ENCODE peak calls at places on chromosomes 7 and 10, in five cellular contexts. Z is upper lobe of left lung, P is GM12878, X is K562, C is HepG2. Y is an unnamed sample.

GRCh38 chr10:11300071-11300470 is 282.4 kb downstream of the CELF2 start:
- ATAC-seq in Z (no peak), P (no peak), X (no peak), C (no peak), Y (no peak)

GRCh38 chr10:16187161-16187560 is 249.6 kb upstream of the PTER start:
- ATAC-seq in Z (no peak), P (no peak), X (no peak), C (no peak), Y (no peak)

GRCh38 chr10:16186564-16186963 is 250.2 kb upstream of the PTER start:
- ATAC-seq in Z (no peak), P (no peak), X (no peak), C (no peak), Y (no peak)

GRCh38 chr10:84075226-84076046 is 63.9 kb upstream of the GHITM start:
- ATAC-seq in Z (peak; percentile 87), P (no peak), X (no peak), C (no peak), Y (peak; percentile 73)

GRCh38 chr7:105369944-105370343 is 18.8 kb downstream of the SRPK2 start:
- ATAC-seq in Z (no peak), P (no peak), X (no peak), C (no peak), Y (no peak)

GRCh38 chr7:80883188-80884025 is 35.4 kb downstream of the SEMA3C start:
- ATAC-seq in Z (peak; percentile 94), P (no peak), X (no peak), C (no peak), Y (peak; percentile 91)

GRCh38 chr10:61973169-61973568 is 71.7 kb downstream of the ARID5B start:
- ATAC-seq in Z (no peak), P (no peak), X (no peak), C (no peak), Y (no peak)

GRCh38 chr7:1965579-1966294 is 267.0 kb downstream of the MAD1L1 start:
- ATAC-seq in Z (no peak), P (no peak), X (no peak), C (no peak), Y (no peak)

GRCh38 chr10:88793747-88794299 is 8.7 kb upstream of the LIPM start:
- ATAC-seq in Z (no peak), P (peak; percentile 75), X (no peak), C (no peak), Y (no peak)

GRCh38 chr7:124276005-124276606 is 243.2 kb upstream of the TMEM229A start:
- ATAC-seq in Z (no peak), P (peak; percentile 99), X (peak; percentile 86), C (peak; percentile 96), Y (no peak)

GRCh38 chr7:131765575-131765974 is 209.1 kb upstream of the PODXL start:
- ATAC-seq in Z (no peak), P (no peak), X (no peak), C (no peak), Y (no peak)

GRCh38 chr10:119006451-119007210 is 22.9 kb upstream of the NANOS1 start:
- ATAC-seq in Z (peak; percentile 90), P (no peak), X (peak; percentile 49), C (peak; percentile 80), Y (peak; percentile 95)

GRCh38 chr10:33239257-33239656 is 95.2 kb downstream of the NRP1 start:
- ATAC-seq in Z (no peak), P (no peak), X (no peak), C (no peak), Y (no peak)
- H3K4me1 ChIP-seq in Z (peaks cover 6% of the 10 kb centered on the region), P (no peaks in the 10 kb centered on the region), X (no peaks in the 10 kb centered on the region), C (peaks cover 20% of the 10 kb centered on the region), Y (peaks cover 33% of the 10 kb centered on the region)

GRCh38 chr7:88912852-88913251 is 117.3 kb upstream of the TEX47 start:
- ATAC-seq in Z (no peak), P (no peak), X (no peak), C (no peak), Y (no peak)
- TF ChIP-seq POLR2AphosphoS5 in Z (no peak), P (no peak), X (no peak), C (no peak), Y (no peak)

DNA sequence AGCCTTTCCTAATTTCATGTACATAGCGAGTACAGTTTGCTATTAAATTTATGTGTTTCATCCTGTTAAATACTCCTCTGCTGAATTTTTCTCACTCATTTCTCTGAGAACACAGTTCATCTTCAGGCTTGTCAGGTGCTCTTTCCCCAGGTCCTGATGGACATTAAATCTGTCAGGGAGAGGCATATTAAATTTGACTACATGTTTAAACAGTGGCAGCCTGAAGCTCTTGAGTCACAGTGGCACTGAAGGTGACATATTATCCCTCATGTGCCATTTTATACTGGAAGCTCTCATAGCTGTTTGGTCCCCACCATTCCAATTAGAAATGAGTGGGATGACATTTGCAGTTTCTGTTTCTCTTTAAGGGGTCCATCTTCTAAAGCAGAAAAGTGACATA is 1089.6 kb upstream of the SORCS1 start:
- ATAC-seq in Z (no peak), P (no peak), X (no peak), C (no peak), Y (no peak)
- TF ChIP-seq EP300 in Z (no peak), P (no peak), X (no peak), C (no peak), Y (no peak)

GRCh38 chr7:101169110-101169837 is 3.9 kb upstream of the VGF start:
- ATAC-seq in Z (no peak), P (peak; percentile 1), X (no peak), C (no peak), Y (no peak)
- H3K4me1 ChIP-seq in Z (peaks cover 62% of the 10 kb centered on the region), P (peaks cover 11% of the 10 kb centered on the region), X (peaks cover 33% of the 10 kb centered on the region), C (peaks cover 56% of the 10 kb centered on the region), Y (peaks cover 61% of the 10 kb centered on the region)

GRCh38 chr10:77669892-77670291 is 32.3 kb upstream of the KCNMA1 start:
- ATAC-seq in Z (no peak), P (no peak), X (no peak), C (no peak), Y (no peak)
- TF ChIP-seq POLR2AphosphoS5 in Z (no peak), P (no peak), X (no peak), C (no peak), Y (no peak)

DNA sequence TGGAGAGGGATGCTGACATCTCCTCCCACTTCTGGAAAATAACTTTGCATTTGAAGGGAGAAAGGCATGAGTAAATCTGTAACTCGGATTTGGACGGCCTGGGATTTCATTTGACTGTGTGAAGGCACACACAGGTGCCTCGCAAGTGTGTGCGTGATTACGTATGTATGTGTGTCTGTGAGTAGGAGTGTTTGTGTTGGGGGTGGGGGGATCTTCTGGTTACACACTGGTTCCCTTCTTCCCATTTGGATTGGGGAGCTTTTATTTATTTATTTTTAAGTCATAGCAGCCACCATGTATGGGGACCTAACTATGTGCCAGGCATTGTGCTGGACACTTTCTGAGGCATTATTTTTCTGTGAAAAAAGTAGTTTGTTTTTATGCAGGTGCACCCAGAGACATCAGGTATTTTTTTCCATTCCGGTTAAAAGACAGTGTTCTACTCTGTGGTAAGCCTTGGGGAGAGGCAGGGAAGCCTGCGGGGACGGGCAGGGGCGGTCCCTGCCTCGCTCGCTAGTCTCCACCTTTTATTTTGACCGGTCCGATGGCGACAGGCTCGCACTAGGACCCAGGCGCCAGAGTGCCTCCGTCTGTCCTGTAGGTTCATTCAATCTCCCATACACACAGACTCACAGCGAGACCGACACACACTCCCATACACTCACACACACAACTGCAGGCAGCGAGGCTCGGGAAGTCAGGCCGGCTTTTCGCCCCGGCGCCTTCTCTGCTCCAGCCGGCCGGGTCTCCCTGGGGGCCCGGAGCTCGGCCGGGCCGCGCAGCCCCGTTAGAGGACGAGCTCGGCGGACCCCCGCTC is at the start of gene MXI1:
- ATAC-seq in Z (peak; percentile 38), P (peak; percentile 63), X (peak; percentile 68), C (peak; percentile 59), Y (peak; percentile 37)
- TF ChIP-seq EP300 in Z (no peak), P (no peak), X (no peak), C (no peak), Y (no peak)

GRCh38 chr7:102412548-102412947 is 16.4 kb downstream of the PRKRIP1 start:
- ATAC-seq in Z (peak; percentile 65), P (no peak), X (peak; percentile 85), C (peak; percentile 66), Y (peak; percentile 66)
- H3K4me1 ChIP-seq in Z (peaks cover 18% of the 10 kb centered on the region), P (peaks cover 36% of the 10 kb centered on the region), X (no peaks in the 10 kb centered on the region), C (no peaks in the 10 kb centered on the region), Y (no peaks in the 10 kb centered on the region)

GRCh38 chr7:82507365-82507975 is 63.9 kb upstream of the CACNA2D1 start:
- ATAC-seq in Z (no peak), P (peak; percentile 33), X (no peak), C (peak; percentile 59), Y (no peak)
- TF ChIP-seq POLR2AphosphoS5 in Z (no peak), P (no peak), X (no peak), C (no peak), Y (no peak)

GRCh38 chr10:67818323-67818722 is 19.7 kb downstream of the DNAJC12 start:
- ATAC-seq in Z (no peak), P (peak; percentile 75), X (no peak), C (peak; percentile 87), Y (no peak)
- TF ChIP-seq EP300 in Z (no peak), P (no peak), X (no peak), C (no peak), Y (no peak)